ENCODE peak calls at places on chromosomes 7 and 10, in five cellular contexts. R, G, L, T and D are unnamed samples.

GRCh38 chr7:24968165-24968564 is 11.8 kb downstream of the OSBPL3 start:
- DNase-seq in R (no peak), G (no peak), L (no peak), T (no peak), D (no peak)

GRCh38 chr10:32412499-32412853 is 33.5 kb upstream of the CCDC7 start:
- DNase-seq in R (no peak), G (no peak), L (no peak), T (no peak), D (no peak)

GRCh38 chr10:77799352-77799751 is 127.2 kb downstream of the DLG5 start:
- DNase-seq in R (no peak), G (no peak), L (no peak), T (no peak), D (no peak)

GRCh38 chr10:102504179-102504975 is 605 bp downstream of the SUFU start:
- DNase-seq in R (no peak), G (peak; percentile 44), L (peak; percentile 38), T (no peak), D (peak; percentile 80)

GRCh38 chr7:21504021-21504420 is 38.8 kb upstream of the DNAH11 start:
- DNase-seq in R (no peak), G (no peak), L (no peak), T (no peak), D (no peak)

GRCh38 chr7:81361769-81362168 is 408.1 kb downstream of the HGF start:
- DNase-seq in R (no peak), G (peak; percentile 15), L (no peak), T (no peak), D (no peak)

GRCh38 chr7:118068-118802 is 74.1 kb upstream of the FAM20C start:
- DNase-seq in R (no peak), G (no peak), L (no peak), T (no peak), D (no peak)

GRCh38 chr10:84608126-84608525 is 279.7 kb downstream of the CCSER2 start:
- DNase-seq in R (no peak), G (no peak), L (no peak), T (peak; percentile 12), D (no peak)

GRCh38 chr10:44788147-44788819 is 122.9 kb upstream of the TMEM72 start:
- DNase-seq in R (no peak), G (no peak), L (no peak), T (no peak), D (no peak)

GRCh38 chr10:36170943-36171501 is 528.9 kb upstream of the FZD8 start:
- DNase-seq in R (no peak), G (no peak), L (no peak), T (no peak), D (no peak)

GRCh38 chr7:33130184-33130583 is 820 bp downstream of the BBS9 start:
- DNase-seq in R (no peak), G (peak; percentile 47), L (no peak), T (no peak), D (no peak)

GRCh38 chr7:13833872-13834271 is 155.6 kb downstream of the ETV1 start:
- DNase-seq in R (no peak), G (no peak), L (no peak), T (no peak), D (no peak)

GRCh38 chr7:39228946-39229345 is 251.2 kb downstream of the POU6F2 start:
- DNase-seq in R (no peak), G (no peak), L (no peak), T (no peak), D (peak; percentile 31)

GRCh38 chr10:74344306-74344705 is 193.3 kb downstream of the ADK start:
- DNase-seq in R (no peak), G (no peak), L (no peak), T (no peak), D (no peak)

GRCh38 chr7:145845345-145845744 is 271.3 kb upstream of the CNTNAP2 start:
- DNase-seq in R (no peak), G (no peak), L (no peak), T (no peak), D (no peak)

GRCh38 chr7:2687338-2687869 is 598 bp upstream of the AMZ1 start:
- DNase-seq in R (no peak), G (peak; percentile 93), L (no peak), T (no peak), D (peak; percentile 55)

GRCh38 chr10:130440494-130440893 is 304.3 kb downstream of the GLRX3 start:
- DNase-seq in R (no peak), G (no peak), L (no peak), T (no peak), D (no peak)
- TF ChIP-seq GABPA in R (no peak), G (no peak), L (no peak), T (no peak), D (no peak)

DNA sequence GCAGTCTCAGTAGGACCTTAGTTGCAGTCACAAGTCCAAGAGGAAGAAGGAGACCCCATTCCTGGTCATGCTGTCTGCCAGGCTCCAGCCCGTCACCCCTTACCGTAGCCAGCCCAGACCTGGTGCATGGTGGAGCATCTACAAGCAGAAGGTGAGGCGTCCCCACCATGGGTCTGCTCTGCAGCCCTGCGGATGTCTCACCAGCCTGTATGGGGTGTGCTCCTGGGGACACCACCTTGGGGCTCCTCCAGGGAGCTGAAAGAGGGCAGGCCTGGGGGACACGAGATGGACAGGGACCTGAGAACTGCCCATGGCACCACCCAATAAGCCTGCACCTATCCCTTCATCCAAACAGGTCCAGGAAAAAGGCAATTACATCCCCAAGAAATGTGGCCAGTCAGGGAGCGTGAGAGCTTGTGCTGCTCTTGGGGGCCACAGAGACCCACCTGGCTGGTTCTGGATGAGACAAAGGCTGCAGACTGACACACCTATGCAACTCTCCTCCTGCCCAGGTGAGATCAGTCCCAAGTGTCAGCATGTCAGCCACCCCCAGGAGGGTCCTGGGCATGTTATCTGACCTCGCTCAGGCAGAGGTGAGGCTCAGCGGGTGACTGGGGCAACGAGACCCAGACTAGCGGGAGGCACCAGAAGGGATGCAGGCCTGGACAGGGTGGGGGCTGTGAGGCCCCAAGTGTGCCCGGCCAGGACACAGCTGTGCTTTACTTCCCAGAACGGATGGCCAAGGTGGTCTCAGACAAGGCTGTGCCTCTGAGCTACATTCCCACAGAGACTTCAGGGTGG is 84.5 kb upstream of the RET start:
- DNase-seq in R (no peak), G (peak; percentile 23), L (no peak), T (no peak), D (no peak)
- TF ChIP-seq RAD21 in R (no peak), G (no peak), L (no peak), T (no peak), D (no peak)

GRCh38 chr7:151126500-151127137 is 40.3 kb downstream of the AGAP3 start:
- DNase-seq in R (no peak), G (no peak), L (no peak), T (no peak), D (no peak)
- TF ChIP-seq USF2 in R (no peak), G (no peak), L (no peak), T (no peak), D (no peak)

GRCh38 chr7:124698964-124699363 is 66.6 kb downstream of the GPR37 start:
- DNase-seq in R (no peak), G (no peak), L (no peak), T (no peak), D (no peak)

GRCh38 chr7:124700655-124701054 is 64.9 kb downstream of the GPR37 start:
- DNase-seq in R (no peak), G (no peak), L (no peak), T (no peak), D (no peak)

GRCh38 chr7:124697746-124698145 is 67.8 kb downstream of the GPR37 start:
- DNase-seq in R (no peak), G (no peak), L (no peak), T (no peak), D (no peak)

GRCh38 chr7:124702385-124702784 is 63.2 kb downstream of the GPR37 start:
- DNase-seq in R (no peak), G (no peak), L (no peak), T (no peak), D (no peak)

GRCh38 chr7:124701955-124702354 is 63.6 kb downstream of the GPR37 start:
- DNase-seq in R (no peak), G (no peak), L (no peak), T (no peak), D (no peak)
- TF ChIP-seq GABPA in R (no peak), G (no peak), L (no peak), T (no peak), D (no peak)

DNA sequence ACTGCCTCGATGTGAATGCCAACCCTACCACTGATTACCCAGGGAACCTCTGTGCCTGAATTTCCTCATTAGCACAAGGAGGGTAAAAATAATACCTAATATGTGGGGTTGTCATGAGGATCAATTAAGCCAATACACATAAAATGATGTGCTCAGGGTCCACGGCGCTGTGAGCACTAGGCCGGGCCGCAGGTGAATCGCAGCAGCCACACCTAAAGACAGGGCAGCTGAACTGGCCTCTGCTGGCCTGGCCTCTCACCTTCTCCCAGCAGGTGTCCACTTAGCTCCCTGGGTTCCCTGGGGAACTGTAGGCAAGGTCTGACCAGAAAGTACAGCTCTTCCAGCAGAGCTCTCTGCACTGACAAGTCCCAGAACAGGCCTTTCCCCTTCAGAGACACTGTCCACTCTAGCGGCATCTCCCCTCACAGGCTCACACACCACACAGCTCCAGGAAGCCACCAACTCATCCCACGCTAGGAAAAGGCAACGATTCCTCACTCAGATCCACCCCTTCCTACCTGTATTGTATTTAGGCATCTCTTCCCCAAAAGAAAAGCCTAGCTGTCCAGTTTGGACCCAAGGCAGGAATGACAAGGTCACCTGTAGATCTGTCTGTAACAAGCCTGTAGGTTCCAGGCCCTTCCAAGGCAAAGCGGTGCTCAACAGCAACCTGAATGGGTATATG is 273.1 kb downstream of the USP6NL start:
- DNase-seq in R (no peak), G (no peak), L (no peak), T (no peak), D (no peak)
- TF ChIP-seq RAD21 in R (no peak), G (no peak), L (no peak), T (no peak), D (no peak)

DNA sequence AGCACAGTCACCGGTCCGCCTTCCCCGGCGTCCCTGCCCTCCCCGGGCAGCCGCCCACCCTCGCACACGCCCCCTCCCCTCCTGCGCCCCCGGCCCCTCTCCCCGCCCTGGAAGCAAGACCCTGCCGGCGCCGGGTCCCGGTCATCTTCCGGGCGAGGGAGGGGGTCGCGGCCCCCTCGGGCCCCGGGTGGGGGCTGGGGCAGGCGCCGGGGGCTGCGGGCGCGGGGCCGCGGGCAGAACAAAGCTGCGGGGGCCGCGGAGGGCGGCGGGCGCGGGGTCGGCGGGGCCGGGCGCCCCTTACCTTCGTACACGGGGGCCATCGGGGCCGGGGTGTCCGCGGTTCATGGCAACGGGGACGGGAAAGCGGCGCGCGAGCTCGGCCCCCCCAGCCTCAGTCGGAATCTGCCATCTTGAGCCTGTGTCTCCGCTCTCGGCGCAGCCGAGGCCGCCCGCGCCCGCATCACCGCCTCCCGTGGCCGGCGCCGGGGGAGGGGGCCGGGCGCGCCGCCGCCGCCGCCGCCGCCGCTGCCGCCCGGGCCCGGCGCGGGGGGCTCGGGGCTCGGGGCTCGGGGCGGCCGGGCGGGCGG is 401 bp downstream of the HIPK2 start:
- DNase-seq in R (no peak), G (peak; percentile 89), L (peak; percentile 72), T (no peak), D (no peak)
- TF ChIP-seq USF2 in R (no peak), G (no peak), L (no peak), T (no peak), D (no peak)